ENCODE peak calls at places on chromosomes 5 and 9, in five cellular contexts. G is mesenchymal stem cell, J is H1, Q is IMR-90, S is trophoblast cell. Y is an unnamed sample.

GRCh38 chr5:148949871-148950863 is 112.7 kb downstream of the SH3TC2 start:
- DNase-seq in J (no peak), G (no peak), S (no peak), Q (no peak), Y (peak; percentile 67)

GRCh38 chr5:164772122-164772521 is 1266.7 kb downstream of the MAT2B start:
- DNase-seq in S (no peak), Q (no peak), G (no peak), J (no peak), Y (no peak)

GRCh38 chr9:107158321-107158720 is 124.8 kb upstream of the RAD23B start:
- DNase-seq in J (peak; percentile 47), G (peak; percentile 53), Q (peak; percentile 37), S (peak; percentile 35), Y (peak; percentile 86)

GRCh38 chr9:120915854-120916495 is 10.6 kb downstream of the TRAF1 start:
- DNase-seq in S (no peak), G (no peak), J (no peak), Q (no peak), Y (no peak)

GRCh38 chr5:135242496-135243193 is 156.4 kb downstream of the MACROH2A1 start:
- DNase-seq in Q (peak; percentile 34), G (no peak), S (no peak), J (no peak), Y (no peak)

GRCh38 chr5:147565524-147565923 is 55.7 kb upstream of the DPYSL3 start:
- DNase-seq in G (peak; percentile 29), S (peak; percentile 13), Q (peak; percentile 81), J (no peak), Y (peak; percentile 11)

GRCh38 chr9:89478821-89479668 is 18.9 kb downstream of the SEMA4D start:
- DNase-seq in G (no peak), J (no peak), Q (no peak), S (no peak), Y (no peak)

GRCh38 chr9:103364753-103365152 is 369.6 kb downstream of the CYLC2 start:
- DNase-seq in Q (no peak), J (no peak), S (peak; percentile 7), G (peak; percentile 1), Y (peak; percentile 52)

GRCh38 chr9:72951043-72951442 is 1.8 kb downstream of the ALDH1A1 start:
- DNase-seq in Q (no peak), S (no peak), G (peak; percentile 18), J (no peak), Y (no peak)

GRCh38 chr5:156477196-156477595 is 150.2 kb downstream of the SGCD start:
- DNase-seq in J (no peak), S (no peak), Q (peak; percentile 32), G (peak; percentile 44), Y (no peak)

GRCh38 chr5:65624025-65624569 is at the start of gene TRIM23:
- DNase-seq in S (peak; percentile 96), Q (peak; percentile 91), G (peak; percentile 96), J (peak; percentile 89), Y (peak; percentile 96)

GRCh38 chr5:65625743-65626142 is 916 bp downstream of the SHLD3 start:
- DNase-seq in S (peak; percentile 1), J (no peak), Q (no peak), G (peak; percentile 4), Y (no peak)

GRCh38 chr5:65620021-65620420 is 4.1 kb downstream of the TRIM23 start:
- DNase-seq in Q (no peak), G (no peak), J (no peak), S (peak; percentile 51), Y (no peak)

GRCh38 chr5:65624570-65625555 is at the start of the genes SHLD3 and TRAPPC13:
- DNase-seq in Q (peak; percentile 85), J (peak; percentile 71), S (peak; percentile 84), G (peak; percentile 94), Y (peak; percentile 95)

GRCh38 chr5:65623482-65623881 is 651 bp downstream of the TRIM23 start:
- DNase-seq in J (no peak), S (no peak), Q (no peak), G (no peak), Y (no peak)
- H2BK120ac ChIP-seq in J (no peak overlapping the region), S (no peak overlapping the region), Q (no peak overlapping the region), G (no peak overlapping the region), Y (no peak overlapping the region)

GRCh38 chr5:58447231-58447630 is 12.7 kb downstream of the PLK2 start:
- DNase-seq in J (no peak), G (peak; percentile 25), S (no peak), Q (peak; percentile 70), Y (no peak)

GRCh38 chr5:58452566-58453258 is 7.2 kb downstream of the PLK2 start:
- DNase-seq in J (no peak), S (peak; percentile 81), Q (peak; percentile 42), G (no peak), Y (no peak)

GRCh38 chr5:58450811-58451629 is 8.9 kb downstream of the PLK2 start:
- DNase-seq in J (no peak), S (peak; percentile 59), Q (peak; percentile 26), G (peak; percentile 39), Y (no peak)

GRCh38 chr5:58451732-58452565 is 7.9 kb downstream of the PLK2 start:
- DNase-seq in G (no peak), J (no peak), Q (peak; percentile 39), S (peak; percentile 31), Y (no peak)

DNA sequence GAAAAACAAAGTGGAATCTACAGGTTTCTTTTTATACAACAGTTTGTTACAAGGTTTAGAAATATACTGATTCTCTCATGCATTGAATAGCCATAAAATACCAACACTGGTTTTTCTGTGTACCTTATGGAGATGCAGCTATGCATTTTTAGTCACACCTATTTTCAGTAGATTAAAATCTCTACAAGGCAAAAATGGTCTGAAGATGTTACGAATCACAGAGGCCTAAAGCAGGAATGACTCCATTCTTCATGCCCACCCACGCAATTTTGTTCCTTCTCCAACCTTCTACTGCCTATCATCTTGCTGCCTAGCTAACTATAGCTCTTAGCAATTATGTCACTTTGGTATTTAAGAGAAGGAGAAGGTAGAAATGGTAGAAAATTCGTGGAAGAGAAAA is 9.9 kb downstream of the PLK2 start:
- DNase-seq in S (peak; percentile 73), J (no peak), Q (no peak), G (no peak), Y (no peak)
- H4K8ac ChIP-seq in S (no peak overlapping the region), J (no peak overlapping the region), Q (no peak overlapping the region), G (no peak overlapping the region), Y (no peak overlapping the region)

GRCh38 chr5:101937041-101937440 is 359.0 kb downstream of the SLCO4C1 start:
- DNase-seq in J (no peak), Q (no peak), S (no peak), G (no peak), Y (no peak)

GRCh38 chr5:101943784-101944183 is 352.3 kb downstream of the SLCO4C1 start:
- DNase-seq in Q (no peak), G (peak; percentile 33), J (no peak), S (no peak), Y (peak; percentile 69)

DNA sequence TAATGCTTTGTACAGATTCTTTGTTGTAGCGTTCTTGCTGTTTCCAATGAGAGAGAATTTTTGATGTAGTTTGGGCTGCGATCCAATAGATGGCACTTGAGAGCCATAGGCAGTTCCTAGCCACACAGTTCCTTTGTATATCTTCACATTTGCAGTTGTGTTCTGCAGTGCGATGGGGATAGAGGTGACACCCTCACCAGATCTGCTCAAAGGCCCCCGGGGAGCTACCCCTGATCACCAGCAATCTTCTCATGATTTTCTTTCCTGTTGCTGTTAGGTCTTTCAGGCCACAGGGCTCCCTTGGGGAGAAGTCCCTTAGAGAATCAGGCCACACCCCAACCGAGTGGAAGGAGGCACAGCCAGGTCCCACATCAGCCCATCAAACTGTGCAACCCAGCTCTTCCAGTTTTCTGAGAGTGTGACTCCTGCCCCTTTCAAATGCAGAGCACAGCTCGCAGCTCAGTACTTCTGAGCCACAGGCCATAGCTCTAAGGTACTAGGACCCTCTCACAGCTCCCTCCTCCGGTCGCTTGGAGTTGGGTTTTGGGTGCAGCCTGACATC is 353.7 kb downstream of the SLCO4C1 start:
- DNase-seq in Q (no peak), J (peak; percentile 59), S (peak; percentile 74), G (peak; percentile 44), Y (peak; percentile 74)
- H2BK120ac ChIP-seq in Q (no peak overlapping the region), J (no peak overlapping the region), S (no peak overlapping the region), G (no peak overlapping the region), Y (no peak overlapping the region)

GRCh38 chr5:169439362-169439761 is 138.4 kb upstream of the SLIT3 start:
- DNase-seq in J (no peak), S (no peak), Q (no peak), G (no peak), Y (no peak)

GRCh38 chr5:169443249-169443784 is 140.3 kb upstream of the SPDL1 start:
- DNase-seq in G (no peak), S (no peak), Q (no peak), J (no peak), Y (no peak)

GRCh38 chr5:169435506-169436230 is 134.7 kb upstream of the SLIT3 start:
- DNase-seq in J (no peak), G (peak; percentile 11), Q (no peak), S (no peak), Y (no peak)

GRCh38 chr5:169442354-169443248 is 141.0 kb upstream of the SPDL1 start:
- DNase-seq in S (no peak), J (no peak), G (peak; percentile 19), Q (no peak), Y (no peak)

GRCh38 chr5:169440107-169440701 is 139.3 kb upstream of the SLIT3 start:
- DNase-seq in S (no peak), Q (no peak), J (no peak), G (no peak), Y (no peak)
- H4K8ac ChIP-seq in S (no peak overlapping the region), Q (no peak overlapping the region), J (no peak overlapping the region), G (no peak overlapping the region), Y (no peak overlapping the region)

GRCh38 chr5:28404363-28405071 is 1366.1 kb upstream of the CDH9 start:
- DNase-seq in J (no peak), Q (no peak), G (no peak), S (no peak), Y (no peak)
- H2BK120ac ChIP-seq in J (no peak overlapping the region), Q (no peak overlapping the region), G (no peak overlapping the region), S (peak overlapping the region; percentile 93), Y (peak overlapping the region; percentile 19)

GRCh38 chr5:74313896-74314295 is 326.6 kb downstream of the ENC1 start:
- DNase-seq in Q (no peak), J (no peak), S (no peak), G (no peak), Y (no peak)

GRCh38 chr5:74314906-74315305 is 325.6 kb downstream of the ENC1 start:
- DNase-seq in G (no peak), J (no peak), S (peak; percentile 96), Q (no peak), Y (peak; percentile 44)

GRCh38 chr5:74318985-74319563 is 321.5 kb downstream of the ENC1 start:
- DNase-seq in Q (peak; percentile 58), J (no peak), S (no peak), G (no peak), Y (no peak)

GRCh38 chr5:74312746-74313145 is 327.8 kb downstream of the ENC1 start:
- DNase-seq in G (no peak), Q (peak; percentile 63), J (no peak), S (peak; percentile 82), Y (no peak)

GRCh38 chr5:74316064-74316586 is 324.4 kb downstream of the ENC1 start:
- DNase-seq in G (peak; percentile 98), Q (peak; percentile 98), S (peak; percentile 97), J (no peak), Y (peak; percentile 100)
- H4K8ac ChIP-seq in G (peak overlapping the region; percentile 29), Q (peak overlapping the region; percentile 96), S (peak overlapping the region; percentile 70), J (no peak overlapping the region), Y (no peak overlapping the region)

DNA sequence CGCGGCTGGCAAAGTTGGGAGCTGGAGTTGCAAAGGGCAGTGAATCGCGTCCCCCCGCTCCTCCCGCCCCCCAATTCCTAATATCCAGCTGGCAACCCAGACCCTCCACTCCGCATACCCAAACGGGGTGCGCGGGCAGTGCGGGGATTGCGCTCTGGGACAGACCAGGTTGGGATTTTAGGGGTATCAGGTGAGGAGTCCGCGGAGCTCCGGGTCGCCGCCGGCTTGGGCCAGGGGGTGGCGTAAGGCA is 553 bp downstream of the IQGAP2 start:
- DNase-seq in G (no peak), S (no peak), Q (no peak), J (peak; percentile 87), Y (no peak)
- H2BK120ac ChIP-seq in G (no peak overlapping the region), S (no peak overlapping the region), Q (no peak overlapping the region), J (peak overlapping the region; percentile 22), Y (no peak overlapping the region)

Y was measured in mesendoderm.